ENCODE peak calls at places on chromosomes 5 and 9, in five cellular contexts. X, G, L, B and H are unnamed samples.

GRCh38 chr5:147234825-147235635 is at the start of gene STK32A:
- DNase-seq in X (peak), B (peak), G (no peak), L (no peak), H (no peak)

GRCh38 chr9:73451003-73451402 is 299.3 kb downstream of the ANXA1 start:
- DNase-seq in X (no peak), B (no peak), G (no peak), L (no peak), H (no peak)

GRCh38 chr5:169712428-169712827 is 75.4 kb downstream of the DOCK2 start:
- DNase-seq in L (no peak), G (no peak), X (no peak), B (no peak), H (no peak)

GRCh38 chr9:4862506-4863250 is 69.9 kb downstream of the RCL1 start:
- DNase-seq in G (no peak), B (no peak), X (peak), L (no peak), H (no peak)

GRCh38 chr9:98547606-98548005 is 161.1 kb downstream of the GABBR2 start:
- DNase-seq in X (no peak), L (no peak), G (no peak), B (no peak), H (no peak)

GRCh38 chr5:56833325-56833724 is 18.0 kb downstream of the MAP3K1 start:
- DNase-seq in L (no peak), X (no peak), B (no peak), G (no peak), H (no peak)

GRCh38 chr9:114348261-114348905 is 18.7 kb downstream of the ORM2 start:
- DNase-seq in L (no peak), G (no peak), X (no peak), B (no peak), H (no peak)

GRCh38 chr5:167576126-167576525 is 715.3 kb upstream of the WWC1 start:
- DNase-seq in G (no peak), X (no peak), L (no peak), B (no peak), H (no peak)

GRCh38 chr5:45260292-45260691 is 435.9 kb downstream of the HCN1 start:
- DNase-seq in G (no peak), L (no peak), B (no peak), X (no peak), H (no peak)

GRCh38 chr5:151863566-151863965 is 61.1 kb downstream of the GLRA1 start:
- DNase-seq in X (no peak), L (no peak), G (no peak), B (no peak), H (no peak)

GRCh38 chr9:15735083-15735974 is 182.5 kb downstream of the CCDC171 start:
- DNase-seq in B (no peak), L (no peak), X (no peak), G (no peak), H (no peak)

GRCh38 chr5:90878081-90878480 is 319.5 kb downstream of the ADGRV1 start:
- DNase-seq in X (peak), B (no peak), L (no peak), G (no peak), H (no peak)

GRCh38 chr5:132839426-132840301 is 9.2 kb upstream of the SHROOM1 start:
- DNase-seq in X (no peak), L (no peak), G (peak), B (no peak), H (no peak)

GRCh38 chr5:95973793-95974325 is 12.2 kb upstream of the ELL2 start:
- DNase-seq in B (no peak), X (no peak), L (no peak), G (no peak), H (no peak)

GRCh38 chr9:127311239-127311741 is 46.7 kb downstream of the GARNL3 start:
- DNase-seq in B (peak), L (peak), X (no peak), G (peak), H (peak)

GRCh38 chr5:180251887-180252286 is 40.0 kb downstream of the MAPK9 start:
- DNase-seq in G (no peak), L (no peak), B (no peak), X (no peak), H (no peak)

GRCh38 chr5:135491552-135492318 is 39.6 kb upstream of the TIFAB start:
- DNase-seq in B (peak), L (no peak), X (no peak), G (peak), H (no peak)

GRCh38 chr5:160477266-160477970 is 55.8 kb downstream of the PTTG1 start:
- DNase-seq in B (no peak), X (no peak), G (peak), L (no peak), H (no peak)

GRCh38 chr5:160475864-160476438 is 54.3 kb downstream of the PTTG1 start:
- DNase-seq in L (no peak), G (peak), X (no peak), B (no peak), H (no peak)

GRCh38 chr5:160480652-160481051 is 59.0 kb downstream of the PTTG1 start:
- DNase-seq in X (no peak), G (peak), B (no peak), L (no peak), H (no peak)

GRCh38 chr5:160479926-160480325 is 58.3 kb downstream of the PTTG1 start:
- DNase-seq in X (no peak), L (no peak), G (no peak), B (no peak), H (no peak)

GRCh38 chr5:160479220-160479619 is 57.6 kb downstream of the PTTG1 start:
- DNase-seq in G (no peak), X (no peak), L (no peak), B (no peak), H (no peak)
- H3K27ac ChIP-seq in G (no peak), X (no peak), L (no peak), B (no peak), H (no peak)

DNA sequence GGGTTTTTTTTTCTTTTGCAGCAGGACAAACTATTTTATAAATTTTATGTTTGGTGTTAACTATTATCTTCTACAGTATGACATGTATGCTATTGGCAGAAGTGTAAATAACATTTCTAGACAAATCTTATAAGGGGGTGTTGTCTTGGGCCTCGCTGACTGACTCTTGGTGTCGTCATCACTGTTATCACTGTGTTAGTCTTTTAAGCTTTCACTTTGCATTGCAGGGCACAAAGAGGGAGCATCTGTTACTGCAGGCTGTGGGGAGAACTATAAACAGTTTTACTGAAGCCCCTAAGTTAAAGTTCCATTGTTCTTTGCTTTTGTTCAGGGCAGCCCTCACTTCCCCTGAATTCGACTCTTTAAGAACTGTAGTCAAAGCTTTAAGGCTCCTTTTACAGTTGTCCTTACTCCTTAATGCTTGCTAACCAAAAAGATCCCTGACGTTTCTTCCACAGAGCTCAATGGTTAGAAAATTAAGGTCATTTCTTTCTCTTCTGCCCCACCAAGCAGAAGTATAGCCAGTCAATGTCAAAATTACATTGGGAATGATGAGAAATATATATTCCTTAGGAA is 605.0 kb downstream of the RAB3C start:
- DNase-seq in G (no peak), B (no peak), L (no peak), X (no peak), H (no peak)
- H3K4me3 ChIP-seq in G (no peak), B (peak), L (no peak), X (peak), H (no peak)

DNA sequence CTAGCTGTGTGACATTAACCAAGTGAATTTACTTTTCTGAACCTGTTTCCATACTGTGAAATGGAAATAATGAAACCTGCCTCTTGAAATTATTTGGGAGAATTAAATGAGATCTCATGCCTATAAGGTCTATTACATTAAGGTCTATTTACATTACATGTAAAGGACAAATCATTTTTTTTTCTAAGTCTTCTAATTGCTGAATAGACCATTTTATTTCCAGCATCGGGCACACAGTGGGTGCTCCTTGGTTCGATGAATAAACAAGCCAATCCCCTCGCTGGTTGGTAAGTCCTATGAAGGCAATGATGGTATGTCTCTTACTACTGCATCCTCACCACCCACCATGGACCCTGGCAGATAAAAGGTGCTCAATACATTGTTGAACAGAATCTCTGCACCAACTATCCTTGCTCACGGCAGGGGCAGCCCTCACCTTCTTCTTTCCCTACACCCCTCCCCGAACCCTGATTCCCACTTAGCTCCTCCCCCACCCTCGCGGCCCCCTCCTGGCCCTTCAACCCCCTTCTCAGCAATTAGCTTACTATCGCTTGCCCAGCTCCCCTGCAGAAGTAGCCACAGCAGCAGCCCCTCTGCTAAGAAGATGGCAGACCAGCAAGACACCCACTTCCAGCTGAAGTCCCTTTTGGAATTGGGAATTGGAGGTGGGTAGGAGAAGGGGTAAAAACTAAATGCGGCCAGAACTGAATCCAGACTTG is 3.0 kb downstream of the PCDH1 start:
- DNase-seq in L (no peak), G (no peak), B (peak), X (no peak), H (no peak)
- H3K27ac ChIP-seq in L (no peak), G (no peak), B (no peak), X (no peak), H (no peak)

GRCh38 chr5:160089549-160089948 is 29.7 kb downstream of the PWWP2A start:
- DNase-seq in G (no peak), X (no peak), L (no peak), B (no peak), H (no peak)

GRCh38 chr5:160092519-160092918 is 26.7 kb downstream of the PWWP2A start:
- DNase-seq in X (no peak), L (no peak), B (no peak), G (no peak), H (no peak)

GRCh38 chr5:160096178-160096577 is 23.1 kb downstream of the PWWP2A start:
- DNase-seq in G (no peak), L (no peak), X (no peak), B (no peak), H (no peak)

GRCh38 chr5:160090059-160090458 is 29.2 kb downstream of the PWWP2A start:
- DNase-seq in L (no peak), X (no peak), G (no peak), B (no peak), H (no peak)

DNA sequence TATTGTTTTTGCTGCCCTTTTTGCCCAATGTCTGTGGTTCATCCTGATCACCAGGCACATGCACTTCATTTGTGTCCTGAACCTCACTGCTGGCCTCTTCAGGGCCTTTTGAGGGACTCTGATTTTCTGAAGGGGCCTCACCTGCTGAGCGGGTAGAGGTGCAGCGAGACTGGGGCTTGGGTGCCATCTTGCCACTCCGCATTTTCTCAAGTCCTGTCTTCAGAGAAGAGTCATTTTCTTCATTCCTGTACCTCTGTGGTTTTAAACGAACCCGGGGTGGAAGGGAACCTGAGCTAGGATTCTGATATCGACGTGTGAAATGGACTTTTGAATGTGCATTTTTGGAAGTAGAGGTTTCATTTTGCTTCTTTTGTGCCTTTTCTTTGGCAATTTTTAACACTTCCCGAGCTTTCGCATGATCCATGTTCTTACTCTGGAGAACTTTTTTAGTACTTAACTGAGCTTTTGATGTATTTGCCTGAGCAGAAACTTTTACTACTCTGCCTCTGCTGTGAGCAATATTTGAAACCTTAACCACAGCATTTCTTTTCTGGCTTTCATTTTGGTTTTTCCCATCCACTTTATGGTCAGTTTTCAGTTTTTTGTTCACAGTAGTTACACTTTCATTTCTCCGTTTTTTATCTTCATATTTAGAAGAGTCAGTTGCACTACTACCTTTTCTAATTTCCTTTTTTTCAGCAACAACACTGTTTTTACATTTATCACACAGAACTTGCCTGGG is 26.1 kb downstream of the PWWP2A start:
- DNase-seq in X (no peak), L (no peak), G (no peak), B (no peak), H (no peak)
- H3K4me3 ChIP-seq in X (no peak), L (no peak), G (no peak), B (no peak), H (no peak)

GRCh38 chr9:37919956-37920335 is 16.0 kb upstream of the SLC25A51 start:
- DNase-seq in L (no peak), X (no peak), B (peak), G (no peak), H (no peak)
- H3K27ac ChIP-seq in L (no peak), X (no peak), B (no peak), G (no peak), H (no peak)

DNA sequence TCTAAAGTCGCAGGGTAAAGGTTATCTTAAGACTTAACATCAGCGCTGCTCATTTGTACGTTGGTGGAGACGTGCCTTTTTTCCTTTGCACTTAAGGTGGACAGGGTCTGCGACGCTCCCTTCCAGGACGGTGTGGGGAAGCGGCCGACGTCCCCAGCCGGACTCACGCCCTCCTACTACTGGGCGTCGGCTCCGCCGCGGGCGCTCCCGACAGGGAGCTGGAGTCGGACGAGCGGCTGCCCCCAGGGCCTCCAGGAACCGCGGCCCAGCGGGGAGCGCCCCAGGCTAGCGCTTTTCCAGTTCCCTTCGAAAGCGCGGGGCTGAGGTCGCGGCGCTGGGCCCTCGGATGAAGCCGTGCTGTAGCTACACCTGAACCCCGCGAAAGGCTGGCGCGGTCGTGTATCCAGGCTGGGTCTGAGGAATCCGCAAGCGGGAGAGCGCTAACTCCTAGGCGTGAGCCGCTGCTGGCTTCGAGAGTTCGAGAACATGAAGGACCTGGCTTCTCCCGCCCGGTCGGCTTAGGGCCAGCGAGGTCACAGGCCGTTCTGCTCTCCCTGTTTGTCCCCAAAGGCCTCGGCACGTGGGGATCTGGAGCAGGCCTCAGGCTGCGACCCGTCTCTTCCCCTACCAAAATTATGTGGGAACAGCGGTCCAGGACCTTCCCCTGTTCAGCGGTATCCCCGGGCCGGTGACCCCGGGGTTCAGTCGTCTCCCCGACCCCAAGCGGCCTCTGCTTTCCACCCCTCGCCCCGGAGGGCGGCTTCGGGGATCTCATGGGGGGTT is 3.8 kb upstream of the DMRT3 start:
- DNase-seq in X (no peak), G (no peak), L (no peak), B (no peak), H (no peak)
- H3K4me3 ChIP-seq in X (peak), G (no peak), L (peak), B (peak), H (no peak)

DNA sequence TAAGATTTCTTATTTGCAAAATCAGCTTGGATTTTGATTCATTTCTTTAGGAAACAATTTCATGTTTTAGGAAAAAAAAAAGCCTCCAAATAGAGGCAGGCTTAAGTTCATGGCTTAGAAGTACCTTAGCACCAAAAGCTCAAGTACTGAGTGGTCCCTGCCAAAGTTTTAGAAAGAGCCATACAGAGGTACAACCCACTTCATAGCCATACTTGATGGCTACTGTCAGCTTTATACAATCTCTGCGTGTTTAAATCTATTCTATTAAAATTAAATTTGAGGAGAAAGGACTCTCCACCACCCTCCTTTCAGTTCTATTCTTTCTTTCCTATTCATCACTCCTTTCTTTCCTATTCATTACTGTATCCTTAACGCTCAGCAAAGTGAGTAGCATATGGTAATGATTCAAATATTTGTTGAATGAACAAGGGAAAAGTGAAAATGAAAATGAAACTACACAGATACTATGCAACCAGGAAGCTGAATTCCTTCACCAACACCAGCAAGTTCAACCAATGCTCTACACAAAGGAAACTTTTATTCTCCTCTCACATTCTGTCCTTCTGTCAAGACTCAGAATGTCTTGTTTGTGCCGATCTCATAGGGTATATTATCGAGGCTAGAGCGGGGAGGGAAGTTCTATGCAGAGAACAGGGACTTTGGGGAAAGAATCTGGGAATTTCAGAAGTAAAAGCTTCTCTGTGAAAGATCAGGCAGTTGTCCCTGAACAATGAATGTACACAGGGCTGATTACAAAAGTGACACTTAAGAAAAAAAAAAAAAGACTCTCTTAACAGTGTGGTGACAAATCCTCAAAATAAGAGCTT is 138.6 kb upstream of the SPEF2 start:
- DNase-seq in B (no peak), G (peak), X (no peak), L (no peak), H (peak)
- H3K27ac ChIP-seq in B (no peak), G (peak), X (peak), L (peak), H (peak)

DNA sequence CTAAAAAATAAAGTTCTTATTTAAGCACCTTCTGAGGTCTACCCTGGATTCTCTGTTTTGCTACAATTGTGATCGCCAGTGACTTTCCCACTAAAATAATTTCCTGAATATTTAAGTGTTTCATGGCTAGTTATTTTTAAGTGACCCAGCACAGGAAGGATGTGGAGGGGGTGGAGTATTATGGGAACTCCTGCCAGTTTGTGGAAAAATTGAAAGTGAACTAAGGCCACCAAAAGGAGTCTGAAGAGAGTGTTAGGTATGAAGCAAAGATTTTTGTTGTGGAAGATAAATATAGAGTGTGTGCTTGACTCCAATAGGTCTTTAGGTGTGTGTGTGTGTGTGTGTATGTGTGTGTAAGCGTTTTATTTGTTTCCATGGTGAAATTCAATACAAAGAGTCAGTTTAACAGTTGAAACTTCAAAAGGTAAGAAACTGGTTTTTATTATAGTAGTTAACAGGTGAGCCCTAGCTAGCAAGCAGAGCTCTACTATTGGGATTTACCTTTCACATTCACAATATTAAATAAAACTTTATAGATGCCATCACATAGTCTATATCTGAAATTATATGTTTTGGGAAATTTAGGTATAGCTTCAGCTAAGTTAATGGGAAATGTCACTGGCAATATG is 25.6 kb downstream of the RASGRF2 start:
- DNase-seq in X (no peak), L (no peak), G (no peak), B (no peak), H (no peak)
- H3K4me3 ChIP-seq in X (peak), L (no peak), G (no peak), B (no peak), H (no peak)